ENCODE peak calls at places on chromosome X, in four cellular contexts. One of them, this sample, is unnamed.

GRCh38 chrX:18146954-18147353 is 73.7 kb downstream of the BEND2 start:
- DNase-seq in mammary epithelial cell: no peak
- DNase-seq in PC-3: peak; percentile 53
- DNase-seq in uterus: no peak
- DNase-seq in this sample: peak; percentile 7

GRCh38 chrX:22325091-22325490 is 52.4 kb downstream of the CBLL2 start:
- DNase-seq in mammary epithelial cell: no peak
- DNase-seq in PC-3: no peak
- DNase-seq in uterus: no peak
- DNase-seq in this sample: peak; percentile 33

GRCh38 chrX:85244411-85245210 is 820 bp downstream of the ZNF711 start:
- DNase-seq in mammary epithelial cell: peak; percentile 2
- DNase-seq in PC-3: no peak
- DNase-seq in uterus: no peak
- DNase-seq in this sample: no peak

GRCh38 chrX:38183577-38183976 is 37.1 kb downstream of the SRPX start:
- DNase-seq in mammary epithelial cell: no peak
- DNase-seq in PC-3: no peak
- DNase-seq in uterus: no peak
- DNase-seq in this sample: no peak

GRCh38 chrX:112901821-112902732 is 61.4 kb upstream of the AMOT start:
- DNase-seq in mammary epithelial cell: no peak
- DNase-seq in PC-3: no peak
- DNase-seq in uterus: no peak
- DNase-seq in this sample: no peak

GRCh38 chrX:9285342-9285771 is 179.5 kb upstream of the TBL1X start:
- DNase-seq in mammary epithelial cell: no peak
- DNase-seq in PC-3: peak; percentile 32
- DNase-seq in uterus: no peak
- DNase-seq in this sample: no peak

GRCh38 chrX:130788786-130789581 is 114.0 kb downstream of the ENOX2 start:
- DNase-seq in mammary epithelial cell: no peak
- DNase-seq in PC-3: no peak
- DNase-seq in uterus: no peak
- DNase-seq in this sample: no peak

GRCh38 chrX:120769576-120770341 is 105.9 kb downstream of the CT47B1 start:
- DNase-seq in mammary epithelial cell: peak; percentile 64
- DNase-seq in PC-3: peak; percentile 82
- DNase-seq in uterus: no peak
- DNase-seq in this sample: peak; percentile 22

GRCh38 chrX:69107231-69107739 is 58.0 kb downstream of the PJA1 start:
- DNase-seq in mammary epithelial cell: no peak
- DNase-seq in PC-3: peak; percentile 27
- DNase-seq in uterus: peak; percentile 29
- DNase-seq in this sample: no peak

GRCh38 chrX:129737921-129738320 is 858 bp upstream of the XPNPEP2 start:
- DNase-seq in mammary epithelial cell: peak; percentile 55
- DNase-seq in PC-3: peak; percentile 58
- DNase-seq in uterus: no peak
- DNase-seq in this sample: peak; percentile 21

GRCh38 chrX:24285082-24285481 is 28.8 kb downstream of the SUPT20HL2 start:
- DNase-seq in mammary epithelial cell: no peak
- DNase-seq in PC-3: no peak
- DNase-seq in uterus: no peak
- DNase-seq in this sample: no peak

GRCh38 chrX:132071260-132071659 is 48.2 kb downstream of the STK26 start:
- DNase-seq in mammary epithelial cell: peak; percentile 7
- DNase-seq in PC-3: peak; percentile 37
- DNase-seq in uterus: no peak
- DNase-seq in this sample: no peak

GRCh38 chrX:14777484-14777883 is 95.4 kb downstream of the FANCB start:
- DNase-seq in mammary epithelial cell: peak; percentile 47
- DNase-seq in PC-3: peak; percentile 2
- DNase-seq in uterus: no peak
- DNase-seq in this sample: no peak

GRCh38 chrX:10518073-10518472 is 102.3 kb downstream of the MID1 start:
- DNase-seq in mammary epithelial cell: no peak
- DNase-seq in PC-3: no peak
- DNase-seq in uterus: no peak
- DNase-seq in this sample: no peak

GRCh38 chrX:27890611-27891010 is 82.8 kb downstream of the MAGEB10 start:
- DNase-seq in mammary epithelial cell: peak; percentile 73
- DNase-seq in PC-3: peak; percentile 86
- DNase-seq in uterus: no peak
- DNase-seq in this sample: peak; percentile 58

GRCh38 chrX:55794420-55794819 is 76.9 kb downstream of the RRAGB start:
- DNase-seq in mammary epithelial cell: no peak
- DNase-seq in PC-3: no peak
- DNase-seq in uterus: no peak
- DNase-seq in this sample: no peak

GRCh38 chrX:68669094-68669830 is 21.8 kb downstream of the STARD8 start:
- DNase-seq in mammary epithelial cell: no peak
- DNase-seq in PC-3: no peak
- DNase-seq in uterus: peak; percentile 28
- DNase-seq in this sample: no peak

GRCh38 chrX:50721771-50722521 is 92.0 kb downstream of the SHROOM4 start:
- DNase-seq in mammary epithelial cell: no peak
- DNase-seq in PC-3: no peak
- DNase-seq in uterus: no peak
- DNase-seq in this sample: no peak

GRCh38 chrX:38232287-38232686 is 11.6 kb upstream of the SRPX start:
- DNase-seq in mammary epithelial cell: peak; percentile 73
- DNase-seq in PC-3: peak; percentile 23
- DNase-seq in uterus: no peak
- DNase-seq in this sample: peak; percentile 32

GRCh38 chrX:53717205-53717604 is 30.7 kb upstream of the HUWE1 start:
- DNase-seq in mammary epithelial cell: no peak
- DNase-seq in PC-3: no peak
- DNase-seq in uterus: no peak
- DNase-seq in this sample: no peak

GRCh38 chrX:152904151-152905080 is 6.5 kb downstream of the ZNF185 start:
- DNase-seq in mammary epithelial cell: peak; percentile 17
- DNase-seq in PC-3: peak; percentile 60
- DNase-seq in uterus: peak; percentile 54
- DNase-seq in this sample: peak; percentile 51

GRCh38 chrX:39011454-39012204 is 210.4 kb downstream of the MID1IP1 start:
- DNase-seq in mammary epithelial cell: peak; percentile 16
- DNase-seq in PC-3: peak; percentile 77
- DNase-seq in uterus: no peak
- DNase-seq in this sample: no peak

GRCh38 chrX:98405376-98405775 is 1521.7 kb downstream of the RPA4 start:
- DNase-seq in mammary epithelial cell: no peak
- DNase-seq in PC-3: peak; percentile 8
- DNase-seq in uterus: no peak
- DNase-seq in this sample: no peak

GRCh38 chrX:123324628-123325027 is 140.6 kb downstream of the GRIA3 start:
- DNase-seq in mammary epithelial cell: no peak
- DNase-seq in PC-3: peak; percentile 42
- DNase-seq in uterus: no peak
- DNase-seq in this sample: no peak

GRCh38 chrX:137432609-137433008 is 133.3 kb upstream of the ZIC3 start:
- DNase-seq in mammary epithelial cell: no peak
- DNase-seq in PC-3: peak; percentile 41
- DNase-seq in uterus: no peak
- DNase-seq in this sample: no peak
- TF ChIP-seq CTCF in mammary epithelial cell: no peak
- TF ChIP-seq CTCF in PC-3: peak; percentile 64
- TF ChIP-seq CTCF in uterus: no peak
- TF ChIP-seq CTCF in this sample: peak; percentile 43

DNA sequence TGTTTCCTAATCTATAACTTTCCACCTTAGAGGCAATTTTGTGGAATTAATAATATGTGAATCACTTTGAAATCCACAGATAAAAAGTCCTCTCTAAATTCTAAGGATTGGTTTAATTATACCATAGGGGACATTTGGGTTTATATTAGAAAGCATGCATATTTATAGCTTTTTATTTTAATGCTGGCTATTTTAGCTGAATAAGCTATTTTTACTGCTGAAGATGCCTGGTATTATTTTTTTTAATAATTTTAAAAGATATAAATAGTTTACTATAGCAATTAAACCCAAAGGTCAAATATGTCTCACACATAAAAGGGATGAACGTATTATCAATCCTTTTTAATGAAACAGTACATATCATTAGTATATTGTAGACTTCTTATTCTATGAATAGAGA is 415.4 kb downstream of the MAGEB5 start:
- DNase-seq in mammary epithelial cell: no peak
- DNase-seq in PC-3: no peak
- DNase-seq in uterus: no peak
- DNase-seq in this sample: no peak
- H3K27me3 ChIP-seq in mammary epithelial cell: no peaks in the 10 kb centered on the region
- H3K27me3 ChIP-seq in PC-3: no peaks in the 10 kb centered on the region
- H3K27me3 ChIP-seq in uterus: no peaks in the 10 kb centered on the region
- H3K27me3 ChIP-seq in this sample: no peaks in the 10 kb centered on the region

GRCh38 chrX:13570245-13570573 is 808 bp downstream of the EGFL6 start:
- DNase-seq in mammary epithelial cell: no peak
- DNase-seq in PC-3: no peak
- DNase-seq in uterus: no peak
- DNase-seq in this sample: no peak
- H3K4me3 ChIP-seq in mammary epithelial cell: no peak overlapping the region
- H3K4me3 ChIP-seq in PC-3: no peak overlapping the region
- H3K4me3 ChIP-seq in uterus: no peak overlapping the region
- H3K4me3 ChIP-seq in this sample: no peak overlapping the region

DNA sequence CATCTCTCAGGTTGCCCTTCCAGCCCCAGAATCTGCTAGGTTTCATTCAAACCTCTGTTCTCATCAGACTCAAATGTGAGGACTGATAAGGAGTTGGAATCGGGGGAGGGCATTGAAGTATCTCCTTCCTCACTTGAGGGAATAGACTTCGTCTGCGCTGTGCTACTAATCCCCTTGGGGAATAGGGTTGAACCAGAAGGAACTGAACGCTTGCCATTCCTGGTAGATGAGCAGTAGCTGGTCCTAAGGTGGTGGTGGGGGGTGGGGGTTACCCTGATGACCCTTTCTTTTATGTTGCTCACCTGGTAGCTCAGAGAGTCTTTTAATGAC is 692 bp upstream of the SLC9A7 start:
- DNase-seq in mammary epithelial cell: no peak
- DNase-seq in PC-3: peak; percentile 29
- DNase-seq in uterus: no peak
- DNase-seq in this sample: peak; percentile 31
- TF ChIP-seq CTCF in mammary epithelial cell: no peak
- TF ChIP-seq CTCF in PC-3: no peak
- TF ChIP-seq CTCF in uterus: no peak
- TF ChIP-seq CTCF in this sample: no peak

This sample was measured in brain microvascular endothelial cell.